ENCODE peak calls at places on chromosomes 5 and 9, in nine cellular contexts. One of them, this sample, is unnamed.

GRCh38 chr5:179166171-179166885 is 106.2 kb downstream of the ZNF354C start:
- DNase-seq in H54: no peak
- DNase-seq in HTR-8/SVneo: no peak
- DNase-seq in tibial artery: no peak
- DNase-seq in G401: no peak
- DNase-seq in CMK: no peak
- DNase-seq in neuronal stem cell: no peak
- DNase-seq in iPS-NIHi11: no peak
- DNase-seq in esophagus squamous epithelium: no peak
- DNase-seq in this sample: no peak

GRCh38 chr5:132050136-132050535 is 10.3 kb upstream of the IL3 start:
- DNase-seq in iPS-NIHi11: no peak
- DNase-seq in CMK: no peak
- DNase-seq in HTR-8/SVneo: no peak
- DNase-seq in neuronal stem cell: no peak
- DNase-seq in H54: no peak
- DNase-seq in G401: no peak
- DNase-seq in esophagus squamous epithelium: no peak
- DNase-seq in tibial artery: peak; percentile 58
- DNase-seq in this sample: peak; percentile 17

GRCh38 chr5:35003018-35003957 is 44.5 kb downstream of the AGXT2 start:
- DNase-seq in iPS-NIHi11: peak; percentile 87
- DNase-seq in G401: peak; percentile 56
- DNase-seq in HTR-8/SVneo: peak; percentile 90
- DNase-seq in CMK: peak; percentile 29
- DNase-seq in esophagus squamous epithelium: no peak
- DNase-seq in tibial artery: peak; percentile 24
- DNase-seq in H54: peak; percentile 55
- DNase-seq in neuronal stem cell: peak; percentile 65
- DNase-seq in this sample: peak; percentile 71

GRCh38 chr5:112973904-112974303 is 2.7 kb upstream of the DCP2 start:
- DNase-seq in H54: no peak
- DNase-seq in HTR-8/SVneo: no peak
- DNase-seq in neuronal stem cell: no peak
- DNase-seq in CMK: no peak
- DNase-seq in G401: no peak
- DNase-seq in esophagus squamous epithelium: no peak
- DNase-seq in iPS-NIHi11: no peak
- DNase-seq in tibial artery: no peak
- DNase-seq in this sample: no peak

GRCh38 chr9:16505159-16505558 is 365.3 kb downstream of the BNC2 start:
- DNase-seq in tibial artery: no peak
- DNase-seq in esophagus squamous epithelium: no peak
- DNase-seq in CMK: no peak
- DNase-seq in neuronal stem cell: no peak
- DNase-seq in iPS-NIHi11: no peak
- DNase-seq in HTR-8/SVneo: no peak
- DNase-seq in G401: no peak
- DNase-seq in H54: no peak
- DNase-seq in this sample: no peak

GRCh38 chr9:13750061-13750460 is 470.6 kb upstream of the MPDZ start:
- DNase-seq in iPS-NIHi11: no peak
- DNase-seq in tibial artery: no peak
- DNase-seq in H54: peak; percentile 13
- DNase-seq in esophagus squamous epithelium: no peak
- DNase-seq in CMK: no peak
- DNase-seq in neuronal stem cell: no peak
- DNase-seq in HTR-8/SVneo: peak; percentile 19
- DNase-seq in G401: no peak
- DNase-seq in this sample: no peak

GRCh38 chr9:133120343-133121199 is 469 bp downstream of the RALGDS start:
- DNase-seq in iPS-NIHi11: no peak
- DNase-seq in H54: no peak
- DNase-seq in CMK: no peak
- DNase-seq in G401: peak; percentile 40
- DNase-seq in HTR-8/SVneo: no peak
- DNase-seq in esophagus squamous epithelium: no peak
- DNase-seq in neuronal stem cell: no peak
- DNase-seq in tibial artery: no peak
- DNase-seq in this sample: peak; percentile 43

GRCh38 chr5:176446884-176447537 is 1.2 kb upstream of the FAF2 start:
- DNase-seq in neuronal stem cell: peak; percentile 2
- DNase-seq in tibial artery: peak; percentile 26
- DNase-seq in H54: no peak
- DNase-seq in esophagus squamous epithelium: no peak
- DNase-seq in G401: peak; percentile 27
- DNase-seq in HTR-8/SVneo: no peak
- DNase-seq in CMK: no peak
- DNase-seq in iPS-NIHi11: no peak
- DNase-seq in this sample: peak; percentile 43

GRCh38 chr9:3576358-3576757 is 50.6 kb upstream of the RFX3 start:
- DNase-seq in iPS-NIHi11: no peak
- DNase-seq in G401: no peak
- DNase-seq in H54: no peak
- DNase-seq in neuronal stem cell: no peak
- DNase-seq in HTR-8/SVneo: no peak
- DNase-seq in CMK: peak; percentile 70
- DNase-seq in esophagus squamous epithelium: no peak
- DNase-seq in tibial artery: peak; percentile 31
- DNase-seq in this sample: no peak

GRCh38 chr5:15003511-15003920 is 131.9 kb upstream of the ANKH start:
- DNase-seq in iPS-NIHi11: peak; percentile 75
- DNase-seq in tibial artery: peak; percentile 38
- DNase-seq in HTR-8/SVneo: peak; percentile 85
- DNase-seq in esophagus squamous epithelium: no peak
- DNase-seq in H54: peak; percentile 71
- DNase-seq in neuronal stem cell: peak; percentile 14
- DNase-seq in G401: peak; percentile 93
- DNase-seq in CMK: peak; percentile 25
- DNase-seq in this sample: peak; percentile 43

GRCh38 chr5:10505517-10506095 is 58.3 kb upstream of the ANKRD33B start:
- DNase-seq in iPS-NIHi11: no peak
- DNase-seq in esophagus squamous epithelium: no peak
- DNase-seq in G401: no peak
- DNase-seq in CMK: no peak
- DNase-seq in H54: no peak
- DNase-seq in neuronal stem cell: no peak
- DNase-seq in HTR-8/SVneo: no peak
- DNase-seq in tibial artery: no peak
- DNase-seq in this sample: no peak

GRCh38 chr9:18437315-18438200 is 36.4 kb upstream of the ADAMTSL1 start:
- DNase-seq in HTR-8/SVneo: no peak
- DNase-seq in iPS-NIHi11: no peak
- DNase-seq in CMK: no peak
- DNase-seq in G401: no peak
- DNase-seq in neuronal stem cell: no peak
- DNase-seq in tibial artery: peak; percentile 32
- DNase-seq in H54: peak; percentile 16
- DNase-seq in esophagus squamous epithelium: no peak
- DNase-seq in this sample: no peak

GRCh38 chr9:22992781-22993180 is 546.2 kb downstream of the DMRTA1 start:
- DNase-seq in CMK: no peak
- DNase-seq in G401: no peak
- DNase-seq in tibial artery: no peak
- DNase-seq in esophagus squamous epithelium: no peak
- DNase-seq in HTR-8/SVneo: no peak
- DNase-seq in neuronal stem cell: no peak
- DNase-seq in iPS-NIHi11: no peak
- DNase-seq in H54: no peak
- DNase-seq in this sample: no peak

GRCh38 chr9:83444110-83444509 is 94.1 kb downstream of the FRMD3 start:
- DNase-seq in G401: no peak
- DNase-seq in iPS-NIHi11: no peak
- DNase-seq in CMK: no peak
- DNase-seq in neuronal stem cell: no peak
- DNase-seq in tibial artery: peak; percentile 42
- DNase-seq in esophagus squamous epithelium: no peak
- DNase-seq in H54: no peak
- DNase-seq in HTR-8/SVneo: no peak
- DNase-seq in this sample: no peak

GRCh38 chr5:162786234-162786633 is 651.2 kb upstream of the CCNG1 start:
- DNase-seq in G401: no peak
- DNase-seq in tibial artery: no peak
- DNase-seq in esophagus squamous epithelium: no peak
- DNase-seq in neuronal stem cell: no peak
- DNase-seq in iPS-NIHi11: no peak
- DNase-seq in HTR-8/SVneo: no peak
- DNase-seq in H54: no peak
- DNase-seq in CMK: no peak
- DNase-seq in this sample: no peak

GRCh38 chr9:136711751-136712689 is at the start of gene DIPK1B:
- DNase-seq in CMK: no peak
- DNase-seq in tibial artery: no peak
- DNase-seq in iPS-NIHi11: peak; percentile 99
- DNase-seq in HTR-8/SVneo: no peak
- DNase-seq in H54: no peak
- DNase-seq in esophagus squamous epithelium: no peak
- DNase-seq in neuronal stem cell: peak; percentile 85
- DNase-seq in G401: no peak
- DNase-seq in this sample: peak; percentile 75

GRCh38 chr9:76667521-76667957 is 96.7 kb upstream of the PCA3 start:
- DNase-seq in CMK: no peak
- DNase-seq in H54: peak; percentile 43
- DNase-seq in iPS-NIHi11: no peak
- DNase-seq in G401: no peak
- DNase-seq in tibial artery: no peak
- DNase-seq in esophagus squamous epithelium: no peak
- DNase-seq in HTR-8/SVneo: peak; percentile 37
- DNase-seq in neuronal stem cell: no peak
- DNase-seq in this sample: no peak

GRCh38 chr9:132798817-132799790 is 79.0 kb downstream of the AK8 start:
- DNase-seq in neuronal stem cell: no peak
- DNase-seq in HTR-8/SVneo: no peak
- DNase-seq in H54: no peak
- DNase-seq in CMK: peak; percentile 78
- DNase-seq in G401: no peak
- DNase-seq in tibial artery: peak; percentile 48
- DNase-seq in iPS-NIHi11: no peak
- DNase-seq in esophagus squamous epithelium: no peak
- DNase-seq in this sample: peak; percentile 49

GRCh38 chr9:101028346-101029299 is at the start of gene PLPPR1:
- DNase-seq in iPS-NIHi11: peak; percentile 82
- DNase-seq in esophagus squamous epithelium: no peak
- DNase-seq in neuronal stem cell: peak; percentile 85
- DNase-seq in tibial artery: no peak
- DNase-seq in G401: peak; percentile 76
- DNase-seq in HTR-8/SVneo: peak; percentile 10
- DNase-seq in CMK: no peak
- DNase-seq in H54: no peak
- DNase-seq in this sample: peak; percentile 88

GRCh38 chr5:98768160-98769005 is 5.1 kb upstream of the RGMB start:
- DNase-seq in H54: no peak
- DNase-seq in iPS-NIHi11: peak; percentile 64
- DNase-seq in G401: peak; percentile 80
- DNase-seq in esophagus squamous epithelium: no peak
- DNase-seq in CMK: no peak
- DNase-seq in neuronal stem cell: peak; percentile 81
- DNase-seq in HTR-8/SVneo: peak; percentile 50
- DNase-seq in tibial artery: peak; percentile 48
- DNase-seq in this sample: peak; percentile 89

GRCh38 chr5:7396169-7397004 is 449 bp downstream of the ADCY2 start:
- DNase-seq in H54: no peak
- DNase-seq in HTR-8/SVneo: no peak
- DNase-seq in CMK: no peak
- DNase-seq in neuronal stem cell: no peak
- DNase-seq in G401: no peak
- DNase-seq in iPS-NIHi11: peak; percentile 61
- DNase-seq in esophagus squamous epithelium: no peak
- DNase-seq in tibial artery: no peak
- DNase-seq in this sample: no peak

GRCh38 chr9:70529377-70529776 is 114.9 kb upstream of the KLF9 start:
- DNase-seq in G401: no peak
- DNase-seq in HTR-8/SVneo: no peak
- DNase-seq in neuronal stem cell: no peak
- DNase-seq in esophagus squamous epithelium: no peak
- DNase-seq in tibial artery: no peak
- DNase-seq in iPS-NIHi11: no peak
- DNase-seq in H54: no peak
- DNase-seq in CMK: no peak
- DNase-seq in this sample: no peak

GRCh38 chr9:135555910-135556309 is 5.6 kb upstream of the PAEP start:
- DNase-seq in esophagus squamous epithelium: no peak
- DNase-seq in iPS-NIHi11: no peak
- DNase-seq in CMK: no peak
- DNase-seq in G401: no peak
- DNase-seq in tibial artery: no peak
- DNase-seq in HTR-8/SVneo: no peak
- DNase-seq in neuronal stem cell: no peak
- DNase-seq in H54: no peak
- DNase-seq in this sample: no peak

GRCh38 chr5:17882760-17883488 is 248.7 kb downstream of the TAF11L14 start:
- DNase-seq in tibial artery: no peak
- DNase-seq in esophagus squamous epithelium: no peak
- DNase-seq in neuronal stem cell: no peak
- DNase-seq in H54: no peak
- DNase-seq in iPS-NIHi11: peak; percentile 45
- DNase-seq in HTR-8/SVneo: no peak
- DNase-seq in G401: no peak
- DNase-seq in CMK: no peak
- DNase-seq in this sample: peak; percentile 83

GRCh38 chr5:120405923-120406322 is 58.2 kb upstream of the PRR16 start:
- DNase-seq in HTR-8/SVneo: no peak
- DNase-seq in iPS-NIHi11: no peak
- DNase-seq in neuronal stem cell: no peak
- DNase-seq in H54: no peak
- DNase-seq in CMK: no peak
- DNase-seq in tibial artery: no peak
- DNase-seq in G401: no peak
- DNase-seq in esophagus squamous epithelium: no peak
- DNase-seq in this sample: no peak

GRCh38 chr5:78829811-78830499 is 155.2 kb downstream of the ARSB start:
- DNase-seq in CMK: no peak
- DNase-seq in H54: no peak
- DNase-seq in esophagus squamous epithelium: no peak
- DNase-seq in iPS-NIHi11: no peak
- DNase-seq in tibial artery: peak; percentile 82
- DNase-seq in G401: peak; percentile 71
- DNase-seq in HTR-8/SVneo: no peak
- DNase-seq in neuronal stem cell: no peak
- DNase-seq in this sample: no peak

GRCh38 chr9:31908891-31909480 is 475.5 kb upstream of the ACO1 start:
- DNase-seq in iPS-NIHi11: no peak
- DNase-seq in G401: no peak
- DNase-seq in H54: no peak
- DNase-seq in esophagus squamous epithelium: no peak
- DNase-seq in HTR-8/SVneo: no peak
- DNase-seq in CMK: no peak
- DNase-seq in tibial artery: no peak
- DNase-seq in neuronal stem cell: no peak
- DNase-seq in this sample: no peak

GRCh38 chr5:136190904-136191303 is 2.1 kb downstream of the SMIM32 start:
- DNase-seq in CMK: no peak
- DNase-seq in H54: no peak
- DNase-seq in neuronal stem cell: no peak
- DNase-seq in G401: no peak
- DNase-seq in tibial artery: no peak
- DNase-seq in HTR-8/SVneo: no peak
- DNase-seq in esophagus squamous epithelium: no peak
- DNase-seq in iPS-NIHi11: no peak
- DNase-seq in this sample: no peak

GRCh38 chr5:131462479-131462878 is 172.6 kb downstream of the RAPGEF6 start:
- DNase-seq in G401: no peak
- DNase-seq in neuronal stem cell: no peak
- DNase-seq in tibial artery: no peak
- DNase-seq in iPS-NIHi11: no peak
- DNase-seq in H54: no peak
- DNase-seq in esophagus squamous epithelium: no peak
- DNase-seq in CMK: no peak
- DNase-seq in HTR-8/SVneo: no peak
- DNase-seq in this sample: no peak

GRCh38 chr5:91135475-91136248 is 247.5 kb downstream of the ARRDC3 start:
- DNase-seq in neuronal stem cell: no peak
- DNase-seq in esophagus squamous epithelium: no peak
- DNase-seq in HTR-8/SVneo: no peak
- DNase-seq in H54: no peak
- DNase-seq in iPS-NIHi11: no peak
- DNase-seq in tibial artery: no peak
- DNase-seq in CMK: no peak
- DNase-seq in G401: no peak
- DNase-seq in this sample: no peak

GRCh38 chr9:13990336-13990735 is 323.6 kb downstream of the NFIB start:
- DNase-seq in G401: no peak
- DNase-seq in H54: no peak
- DNase-seq in tibial artery: no peak
- DNase-seq in iPS-NIHi11: no peak
- DNase-seq in CMK: no peak
- DNase-seq in esophagus squamous epithelium: no peak
- DNase-seq in neuronal stem cell: no peak
- DNase-seq in HTR-8/SVneo: no peak
- DNase-seq in this sample: no peak